ENCODE peak calls at places on chromosome 20, in six cellular contexts. One of them, this sample, is unnamed.

GRCh38 chr20:31535298-31535697 is 21.1 kb downstream of the HM13 start:
- DNase-seq in AG09309: no peak
- DNase-seq in renal cortical epithelial cell: no peak
- DNase-seq in mucosa of gallbladder: no peak
- DNase-seq in CD4-positive, alpha-beta memory T cell: no peak
- DNase-seq in GM13976: no peak
- DNase-seq in this sample: no peak

GRCh38 chr20:23037017-23037481 is 1.9 kb downstream of the SSTR4 start:
- DNase-seq in renal cortical epithelial cell: no peak
- DNase-seq in CD4-positive, alpha-beta memory T cell: no peak
- DNase-seq in mucosa of gallbladder: no peak
- DNase-seq in AG09309: no peak
- DNase-seq in GM13976: no peak
- DNase-seq in this sample: no peak

GRCh38 chr20:41551011-41551705 is 67.0 kb downstream of the CHD6 start:
- DNase-seq in CD4-positive, alpha-beta memory T cell: no peak
- DNase-seq in renal cortical epithelial cell: no peak
- DNase-seq in AG09309: no peak
- DNase-seq in mucosa of gallbladder: no peak
- DNase-seq in GM13976: peak
- DNase-seq in this sample: no peak

GRCh38 chr20:51910202-51911050 is 108.1 kb upstream of the SALL4 start:
- DNase-seq in CD4-positive, alpha-beta memory T cell: no peak
- DNase-seq in AG09309: peak
- DNase-seq in renal cortical epithelial cell: peak
- DNase-seq in GM13976: no peak
- DNase-seq in mucosa of gallbladder: no peak
- DNase-seq in this sample: no peak

GRCh38 chr20:47792021-47792618 is 6.8 kb upstream of the SULF2 start:
- DNase-seq in AG09309: peak
- DNase-seq in renal cortical epithelial cell: peak
- DNase-seq in CD4-positive, alpha-beta memory T cell: no peak
- DNase-seq in mucosa of gallbladder: peak
- DNase-seq in GM13976: no peak
- DNase-seq in this sample: peak

GRCh38 chr20:15699431-15700146 is 873.7 kb downstream of the KIF16B start:
- DNase-seq in GM13976: no peak
- DNase-seq in renal cortical epithelial cell: no peak
- DNase-seq in AG09309: no peak
- DNase-seq in CD4-positive, alpha-beta memory T cell: no peak
- DNase-seq in mucosa of gallbladder: no peak
- DNase-seq in this sample: no peak

GRCh38 chr20:25985597-25985996 is 288.9 kb upstream of the ZNF337 start:
- DNase-seq in mucosa of gallbladder: no peak
- DNase-seq in renal cortical epithelial cell: no peak
- DNase-seq in AG09309: no peak
- DNase-seq in CD4-positive, alpha-beta memory T cell: no peak
- DNase-seq in GM13976: no peak
- DNase-seq in this sample: no peak

GRCh38 chr20:62117658-62118057 is 4.6 kb upstream of the LSM14B start:
- DNase-seq in AG09309: no peak
- DNase-seq in mucosa of gallbladder: peak
- DNase-seq in CD4-positive, alpha-beta memory T cell: peak
- DNase-seq in renal cortical epithelial cell: no peak
- DNase-seq in GM13976: no peak
- DNase-seq in this sample: no peak

GRCh38 chr20:33716498-33716897 is 3.6 kb downstream of the PXMP4 start:
- DNase-seq in mucosa of gallbladder: no peak
- DNase-seq in AG09309: no peak
- DNase-seq in renal cortical epithelial cell: no peak
- DNase-seq in CD4-positive, alpha-beta memory T cell: no peak
- DNase-seq in GM13976: no peak
- DNase-seq in this sample: no peak

GRCh38 chr20:57211949-57212889 is 54.2 kb downstream of the BMP7 start:
- DNase-seq in mucosa of gallbladder: peak
- DNase-seq in CD4-positive, alpha-beta memory T cell: no peak
- DNase-seq in GM13976: no peak
- DNase-seq in renal cortical epithelial cell: peak
- DNase-seq in AG09309: peak
- DNase-seq in this sample: peak

GRCh38 chr20:23082846-23083552 is 3.1 kb downstream of the CD93 start:
- DNase-seq in AG09309: no peak
- DNase-seq in CD4-positive, alpha-beta memory T cell: no peak
- DNase-seq in mucosa of gallbladder: peak
- DNase-seq in GM13976: no peak
- DNase-seq in renal cortical epithelial cell: no peak
- DNase-seq in this sample: no peak

GRCh38 chr20:63741676-63742380 is 2.3 kb downstream of the SLC2A4RG start:
- DNase-seq in mucosa of gallbladder: no peak
- DNase-seq in CD4-positive, alpha-beta memory T cell: no peak
- DNase-seq in GM13976: peak
- DNase-seq in renal cortical epithelial cell: no peak
- DNase-seq in AG09309: no peak
- DNase-seq in this sample: no peak

GRCh38 chr20:63061051-63061531 is 54.3 kb upstream of the BHLHE23 start:
- DNase-seq in AG09309: no peak
- DNase-seq in mucosa of gallbladder: no peak
- DNase-seq in GM13976: no peak
- DNase-seq in CD4-positive, alpha-beta memory T cell: no peak
- DNase-seq in renal cortical epithelial cell: no peak
- DNase-seq in this sample: no peak

GRCh38 chr20:3350412-3350811 is 57.1 kb downstream of the DNAAF9 start:
- DNase-seq in CD4-positive, alpha-beta memory T cell: no peak
- DNase-seq in GM13976: no peak
- DNase-seq in AG09309: no peak
- DNase-seq in mucosa of gallbladder: no peak
- DNase-seq in renal cortical epithelial cell: no peak
- DNase-seq in this sample: no peak

GRCh38 chr20:61529354-61529753 is 277.3 kb downstream of the CDH4 start:
- DNase-seq in AG09309: no peak
- DNase-seq in renal cortical epithelial cell: no peak
- DNase-seq in mucosa of gallbladder: no peak
- DNase-seq in CD4-positive, alpha-beta memory T cell: no peak
- DNase-seq in GM13976: no peak
- DNase-seq in this sample: no peak

GRCh38 chr20:32580970-32581838 is 3.9 kb downstream of the NOL4L start:
- DNase-seq in GM13976: no peak
- DNase-seq in AG09309: no peak
- DNase-seq in renal cortical epithelial cell: no peak
- DNase-seq in CD4-positive, alpha-beta memory T cell: no peak
- DNase-seq in mucosa of gallbladder: no peak
- DNase-seq in this sample: no peak